ENCODE peak calls at places on chromosome 10, in four cellular contexts. One of them, this sample, is unnamed.

GRCh38 chr10:69383485-69384089 is 33.1 kb downstream of the TACR2 start:
- DNase-seq in H1: no peak
- DNase-seq in neuronal stem cell: no peak
- DNase-seq in IMR-90: peak; percentile 84
- DNase-seq in this sample: peak; percentile 44

GRCh38 chr10:62692085-62692484 is 112.4 kb upstream of the ADO start:
- DNase-seq in neuronal stem cell: no peak
- DNase-seq in IMR-90: no peak
- DNase-seq in H1: peak; percentile 52
- DNase-seq in this sample: peak; percentile 60

GRCh38 chr10:119090968-119091367 is 10.4 kb upstream of the EIF3A start:
- DNase-seq in IMR-90: peak; percentile 68
- DNase-seq in neuronal stem cell: no peak
- DNase-seq in H1: no peak
- DNase-seq in this sample: no peak

GRCh38 chr10:107054469-107055156 is 109.9 kb downstream of the SORCS1 start:
- DNase-seq in H1: no peak
- DNase-seq in neuronal stem cell: no peak
- DNase-seq in IMR-90: no peak
- DNase-seq in this sample: no peak

GRCh38 chr10:73465978-73466709 is 29.7 kb downstream of the PPP3CB start:
- DNase-seq in H1: no peak
- DNase-seq in IMR-90: no peak
- DNase-seq in neuronal stem cell: no peak
- DNase-seq in this sample: no peak

GRCh38 chr10:693506-693905 is 4.0 kb upstream of the DIP2C start:
- DNase-seq in neuronal stem cell: no peak
- DNase-seq in H1: no peak
- DNase-seq in IMR-90: peak; percentile 49
- DNase-seq in this sample: no peak

GRCh38 chr10:98340261-98340675 is 72.3 kb upstream of the LOXL4 start:
- DNase-seq in neuronal stem cell: no peak
- DNase-seq in IMR-90: peak; percentile 49
- DNase-seq in H1: no peak
- DNase-seq in this sample: no peak

GRCh38 chr10:81963606-81964005 is 88.6 kb downstream of the NRG3 start:
- DNase-seq in IMR-90: no peak
- DNase-seq in neuronal stem cell: no peak
- DNase-seq in H1: no peak
- DNase-seq in this sample: no peak

GRCh38 chr10:99548041-99548530 is 15.3 kb downstream of the NKX2-3 start:
- DNase-seq in neuronal stem cell: no peak
- DNase-seq in IMR-90: peak; percentile 8
- DNase-seq in H1: no peak
- DNase-seq in this sample: peak; percentile 72

GRCh38 chr10:32187686-32188085 is 131.5 kb upstream of the KIF5B start:
- DNase-seq in H1: no peak
- DNase-seq in IMR-90: no peak
- DNase-seq in neuronal stem cell: no peak
- DNase-seq in this sample: no peak

GRCh38 chr10:17003151-17003550 is 126.5 kb downstream of the CUBN start:
- DNase-seq in H1: no peak
- DNase-seq in neuronal stem cell: no peak
- DNase-seq in IMR-90: peak; percentile 86
- DNase-seq in this sample: peak; percentile 93

GRCh38 chr10:74388801-74389200 is 237.8 kb downstream of the ADK start:
- DNase-seq in H1: no peak
- DNase-seq in neuronal stem cell: no peak
- DNase-seq in IMR-90: no peak
- DNase-seq in this sample: no peak

GRCh38 chr10:115921795-115922194 is 351.2 kb downstream of the GFRA1 start:
- DNase-seq in IMR-90: peak; percentile 19
- DNase-seq in neuronal stem cell: no peak
- DNase-seq in H1: no peak
- DNase-seq in this sample: no peak

GRCh38 chr10:76697923-76698322 is 939.7 kb downstream of the KCNMA1 start:
- DNase-seq in IMR-90: no peak
- DNase-seq in H1: no peak
- DNase-seq in neuronal stem cell: peak; percentile 11
- DNase-seq in this sample: peak; percentile 8

GRCh38 chr10:43252785-43253341 is 14.0 kb downstream of the RASGEF1A start:
- DNase-seq in H1: no peak
- DNase-seq in IMR-90: no peak
- DNase-seq in neuronal stem cell: no peak
- DNase-seq in this sample: no peak

GRCh38 chr10:94327649-94328048 is 35.1 kb downstream of the NOC3L start:
- DNase-seq in IMR-90: no peak
- DNase-seq in H1: no peak
- DNase-seq in neuronal stem cell: no peak
- DNase-seq in this sample: no peak

GRCh38 chr10:100775346-100775745 is 30.0 kb downstream of the PAX2 start:
- DNase-seq in neuronal stem cell: no peak
- DNase-seq in H1: no peak
- DNase-seq in IMR-90: no peak
- DNase-seq in this sample: no peak

GRCh38 chr10:36534471-36535002 is 590.9 kb upstream of the ANKRD30A start:
- DNase-seq in IMR-90: peak; percentile 95
- DNase-seq in neuronal stem cell: no peak
- DNase-seq in H1: no peak
- DNase-seq in this sample: peak; percentile 11

GRCh38 chr10:90418869-90419652 is 438.8 kb downstream of the HTR7 start:
- DNase-seq in H1: no peak
- DNase-seq in neuronal stem cell: no peak
- DNase-seq in IMR-90: peak; percentile 97
- DNase-seq in this sample: no peak

GRCh38 chr10:32943854-32944661 is 14.0 kb downstream of the ITGB1 start:
- DNase-seq in H1: peak; percentile 66
- DNase-seq in neuronal stem cell: no peak
- DNase-seq in IMR-90: no peak
- DNase-seq in this sample: peak; percentile 51

GRCh38 chr10:6507311-6507710 is 72.8 kb downstream of the PRKCQ start:
- DNase-seq in IMR-90: no peak
- DNase-seq in neuronal stem cell: no peak
- DNase-seq in H1: peak; percentile 11
- DNase-seq in this sample: no peak

GRCh38 chr10:19498348-19499290 is 317.6 kb upstream of the PLXDC2 start:
- DNase-seq in IMR-90: peak; percentile 3
- DNase-seq in H1: no peak
- DNase-seq in neuronal stem cell: no peak
- DNase-seq in this sample: no peak

GRCh38 chr10:123996302-123996701 is 97.1 kb downstream of the CHST15 start:
- DNase-seq in IMR-90: no peak
- DNase-seq in neuronal stem cell: no peak
- DNase-seq in H1: no peak
- DNase-seq in this sample: no peak

DNA sequence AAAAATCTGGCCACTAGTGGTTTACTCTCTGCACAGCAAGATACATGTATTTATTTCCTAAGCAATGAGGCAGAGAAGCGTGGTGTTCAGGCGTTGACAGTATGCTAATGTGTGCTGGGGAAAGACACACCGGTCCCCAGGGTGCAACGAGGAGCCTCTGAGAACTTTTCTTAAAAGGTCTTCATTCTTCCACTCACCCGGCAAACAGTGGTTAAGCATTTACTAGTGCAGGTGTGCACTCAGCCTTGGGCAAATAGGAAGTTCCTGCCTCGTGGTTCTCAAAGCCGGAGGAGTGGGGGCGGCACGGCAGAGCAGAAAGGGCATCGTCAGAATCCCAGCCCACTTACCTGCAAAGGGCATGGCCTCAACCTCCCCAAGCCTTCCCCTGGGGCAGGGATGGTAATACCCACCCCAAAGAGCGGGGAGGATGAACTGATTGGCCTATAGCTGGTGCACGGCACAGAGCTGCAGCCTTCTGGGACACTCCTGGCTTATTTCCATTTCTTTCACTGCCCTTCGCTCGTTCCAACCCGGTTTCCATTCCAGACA is 184.3 kb upstream of the CTBP2 start:
- DNase-seq in H1: no peak
- DNase-seq in neuronal stem cell: no peak
- DNase-seq in IMR-90: no peak
- DNase-seq in this sample: no peak
- H3K4me3 ChIP-seq in H1: no peak overlapping the region
- H3K4me3 ChIP-seq in neuronal stem cell: no peak overlapping the region
- H3K4me3 ChIP-seq in IMR-90: no peak overlapping the region
- H3K4me3 ChIP-seq in this sample: no peak overlapping the region

DNA sequence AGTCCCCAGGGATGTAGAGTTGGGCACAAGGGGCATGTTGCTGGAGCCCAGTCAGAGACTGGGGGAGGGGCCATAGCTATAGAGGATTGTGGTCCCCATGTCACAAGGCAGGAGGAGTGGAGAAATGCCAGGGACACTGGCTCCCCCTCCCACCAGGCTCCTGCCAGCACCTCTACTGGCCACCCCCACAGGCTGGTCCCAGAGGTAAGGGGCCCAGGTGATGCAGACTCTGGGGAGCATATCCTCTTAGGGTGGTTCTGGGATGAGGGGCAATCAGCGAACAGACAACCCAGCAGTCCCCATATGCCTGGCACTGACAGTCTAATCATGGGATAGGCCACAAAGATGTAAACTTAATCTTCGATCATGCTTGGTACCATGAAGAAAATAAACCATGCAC is 21.2 kb downstream of the C10orf71 start:
- DNase-seq in H1: no peak
- DNase-seq in neuronal stem cell: no peak
- DNase-seq in IMR-90: no peak
- DNase-seq in this sample: no peak
- H2AK5ac ChIP-seq in H1: no peak overlapping the region
- H2AK5ac ChIP-seq in neuronal stem cell: no peak overlapping the region
- H2AK5ac ChIP-seq in IMR-90: no peak overlapping the region
- H2AK5ac ChIP-seq in this sample: no peak overlapping the region

DNA sequence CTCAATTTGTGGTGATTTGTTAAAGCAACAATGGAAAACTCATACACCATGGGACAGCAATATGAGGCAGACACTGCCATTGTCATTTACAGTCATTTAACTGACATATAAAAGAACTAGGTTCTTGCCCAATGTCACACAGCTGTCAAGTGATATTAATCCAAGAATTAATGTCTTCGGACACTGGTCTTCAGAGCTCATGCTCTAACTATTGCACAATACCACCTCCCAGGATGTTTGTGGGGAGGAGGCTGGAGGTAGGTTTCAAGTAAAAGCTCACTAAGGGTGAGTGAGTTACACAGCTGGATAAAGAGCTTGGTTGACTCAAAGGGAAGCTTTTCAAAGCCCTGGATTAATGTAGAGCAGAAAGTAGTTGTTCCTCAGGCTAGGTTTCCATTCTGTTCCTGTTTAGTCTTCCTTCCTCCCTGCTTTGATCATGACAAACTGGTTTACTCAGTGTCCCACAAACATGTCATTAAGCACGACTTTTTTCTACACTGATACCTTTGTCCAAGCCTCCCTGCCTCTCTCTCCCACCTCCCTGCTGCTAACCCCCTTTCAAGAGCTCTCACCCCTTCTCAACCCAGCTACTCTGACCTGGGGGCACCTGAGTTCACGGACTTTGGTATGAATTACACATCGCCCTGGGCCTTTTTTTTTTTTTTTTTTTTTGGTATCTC is 995 bp upstream of the EXOC6 start:
- DNase-seq in IMR-90: peak; percentile 18
- DNase-seq in H1: no peak
- DNase-seq in neuronal stem cell: no peak
- DNase-seq in this sample: no peak
- H3K4me3 ChIP-seq in IMR-90: no peak overlapping the region
- H3K4me3 ChIP-seq in H1: no peak overlapping the region
- H3K4me3 ChIP-seq in neuronal stem cell: no peak overlapping the region
- H3K4me3 ChIP-seq in this sample: no peak overlapping the region

GRCh38 chr10:79159785-79160184 is 91.0 kb downstream of the ZMIZ1 start:
- DNase-seq in neuronal stem cell: no peak
- DNase-seq in H1: no peak
- DNase-seq in IMR-90: peak; percentile 68
- DNase-seq in this sample: no peak
- H2AK5ac ChIP-seq in neuronal stem cell: peak overlapping the region; percentile 98
- H2AK5ac ChIP-seq in H1: peak overlapping the region; percentile 99
- H2AK5ac ChIP-seq in IMR-90: peak overlapping the region; percentile 97
- H2AK5ac ChIP-seq in this sample: no peak overlapping the region

GRCh38 chr10:61125560-61126250 is 181.7 kb upstream of the RHOBTB1 start:
- DNase-seq in H1: no peak
- DNase-seq in neuronal stem cell: no peak
- DNase-seq in IMR-90: no peak
- DNase-seq in this sample: no peak
- H3K4me3 ChIP-seq in H1: no peak overlapping the region
- H3K4me3 ChIP-seq in neuronal stem cell: no peak overlapping the region
- H3K4me3 ChIP-seq in IMR-90: no peak overlapping the region
- H3K4me3 ChIP-seq in this sample: no peak overlapping the region

GRCh38 chr10:120741415-120741814 is 109.7 kb upstream of the WDR11 start:
- DNase-seq in neuronal stem cell: no peak
- DNase-seq in H1: no peak
- DNase-seq in IMR-90: no peak
- DNase-seq in this sample: no peak
- H2AK5ac ChIP-seq in neuronal stem cell: no peak overlapping the region
- H2AK5ac ChIP-seq in H1: no peak overlapping the region
- H2AK5ac ChIP-seq in IMR-90: no peak overlapping the region
- H2AK5ac ChIP-seq in this sample: no peak overlapping the region

GRCh38 chr10:131981429-131982184 is at the start of gene BNIP3:
- DNase-seq in IMR-90: peak; percentile 94
- DNase-seq in neuronal stem cell: peak; percentile 93
- DNase-seq in H1: peak; percentile 91
- DNase-seq in this sample: peak; percentile 93
- H3K4me3 ChIP-seq in IMR-90: peak within 1 kb of the TSS; percentile 99
- H3K4me3 ChIP-seq in neuronal stem cell: peak within 1 kb of the TSS; percentile 84
- H3K4me3 ChIP-seq in H1: peak within 1 kb of the TSS; percentile 62
- H3K4me3 ChIP-seq in this sample: peak within 1 kb of the TSS; percentile 75

DNA sequence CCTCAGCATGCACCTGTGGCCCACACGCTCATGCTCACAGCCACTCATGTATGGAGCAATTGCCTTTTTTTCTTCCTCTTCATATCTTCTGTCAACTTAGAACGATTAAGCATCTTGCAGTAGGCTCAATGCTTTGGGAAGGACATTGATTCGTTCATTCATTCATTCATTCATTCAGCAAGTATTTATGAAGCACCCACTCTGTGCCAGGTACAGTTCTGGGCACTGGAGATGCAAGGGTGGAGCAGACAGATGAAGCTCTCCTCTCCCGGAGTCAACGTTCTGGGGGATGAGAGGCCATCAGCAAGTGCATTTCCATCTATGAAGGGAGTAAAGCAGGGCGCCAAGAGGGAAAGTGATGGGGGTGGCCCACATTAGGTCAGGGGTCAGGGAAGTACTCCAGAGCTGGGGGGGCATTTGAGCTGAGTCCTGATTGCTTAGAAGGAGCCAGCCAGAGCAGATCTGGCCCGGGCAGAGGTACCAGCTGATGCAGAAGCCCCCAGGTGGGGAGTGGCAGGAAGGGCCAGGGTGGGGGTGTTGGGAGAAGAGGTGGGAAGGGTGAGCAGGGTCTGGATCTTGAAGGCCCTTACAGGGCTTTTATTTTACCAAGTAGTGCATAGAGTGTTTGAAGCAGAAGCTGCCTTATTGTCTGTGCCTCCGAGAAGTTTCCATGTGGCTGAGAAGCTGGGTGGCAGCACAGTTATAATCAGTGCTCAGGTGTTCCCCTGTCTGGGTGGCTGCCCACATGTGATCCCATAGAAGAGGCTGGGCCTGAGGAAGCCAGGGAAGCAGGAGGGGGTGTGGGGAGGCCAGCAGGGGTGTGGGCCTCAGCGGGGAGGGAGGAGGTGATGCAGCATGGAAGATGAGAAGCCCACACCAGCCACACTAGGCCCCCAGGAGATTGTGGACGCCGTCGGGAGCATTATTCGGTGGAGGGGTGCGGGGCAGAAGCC is 36.2 kb downstream of the CHST3 start:
- DNase-seq in H1: no peak
- DNase-seq in IMR-90: no peak
- DNase-seq in neuronal stem cell: no peak
- DNase-seq in this sample: no peak
- H2AK5ac ChIP-seq in H1: no peak overlapping the region
- H2AK5ac ChIP-seq in IMR-90: peak overlapping the region; percentile 74
- H2AK5ac ChIP-seq in neuronal stem cell: peak overlapping the region; percentile 53
- H2AK5ac ChIP-seq in this sample: no peak overlapping the region

GRCh38 chr10:129961274-129961839 is 2.7 kb downstream of the EBF3 start:
- DNase-seq in IMR-90: no peak
- DNase-seq in H1: no peak
- DNase-seq in neuronal stem cell: peak; percentile 11
- DNase-seq in this sample: no peak
- H3K4me3 ChIP-seq in IMR-90: no peak overlapping the region
- H3K4me3 ChIP-seq in H1: no peak overlapping the region
- H3K4me3 ChIP-seq in neuronal stem cell: no peak overlapping the region
- H3K4me3 ChIP-seq in this sample: no peak overlapping the region